ENCODE peak calls at places on chromosomes 4 and X, in nine cellular contexts. Z is tibial artery, H is OCI-LY7, P is AG04450, O is IMR-90, I is body of pancreas, B is lower lobe of right lung, U is A673, E is osteoblast. D is an unnamed sample.

GRCh38 chrX:13340182-13340791 is 20.4 kb upstream of the ATXN3L start:
- DNase-seq in Z (no peak), H (no peak), P (no peak), O (peak; percentile 2), I (no peak), B (no peak), U (no peak), E (no peak), D (no peak)

GRCh38 chr4:26751004-26751403 is 109.6 kb upstream of the STIM2 start:
- DNase-seq in Z (no peak), H (no peak), P (no peak), O (no peak), I (no peak), B (no peak), U (no peak), E (no peak), D (no peak)

GRCh38 chrX:152445926-152446325 is 5.2 kb downstream of the GABRA3 start:
- DNase-seq in Z (no peak), H (no peak), P (no peak), O (no peak), I (no peak), B (no peak), U (no peak), E (peak; percentile 11), D (no peak)

GRCh38 chrX:115679460-115679859 is 118.5 kb downstream of the PLS3 start:
- DNase-seq in Z (no peak), H (no peak), P (no peak), O (peak; percentile 39), I (no peak), B (no peak), U (peak; percentile 67), E (peak; percentile 77), D (no peak)

GRCh38 chr4:140637836-140638235 is 69.1 kb upstream of the UCP1 start:
- DNase-seq in Z (no peak), H (peak; percentile 85), P (no peak), O (no peak), I (no peak), B (no peak), U (peak; percentile 59), E (no peak), D (no peak)

GRCh38 chr4:76640252-76640925 is 205.4 kb downstream of the SHROOM3 start:
- DNase-seq in Z (no peak), H (no peak), P (no peak), O (no peak), I (no peak), B (peak; percentile 77), U (no peak), E (no peak), D (no peak)

GRCh38 chr4:176187610-176188009 is 7.8 kb downstream of the SPATA4 start:
- DNase-seq in Z (no peak), H (no peak), P (no peak), O (peak; percentile 66), I (no peak), B (no peak), U (no peak), E (no peak), D (no peak)

GRCh38 chr4:1202526-1203378 is 30.4 kb upstream of the SPON2 start:
- DNase-seq in Z (peak; percentile 63), H (no peak), P (no peak), O (no peak), I (peak; percentile 9), B (no peak), U (no peak), E (peak; percentile 62), D (no peak)

GRCh38 chr4:53716471-53717063 is 125.3 kb upstream of the LNX1 start:
- DNase-seq in Z (no peak), H (no peak), P (no peak), O (no peak), I (no peak), B (no peak), U (no peak), E (no peak), D (no peak)

GRCh38 chr4:186623546-186623945 is 68.2 kb upstream of the MTNR1A start:
- DNase-seq in Z (no peak), H (no peak), P (no peak), O (no peak), I (no peak), B (no peak), U (no peak), E (no peak), D (no peak)

GRCh38 chr4:83124079-83124780 is 9.7 kb upstream of the PLAC8 start:
- DNase-seq in Z (no peak), H (no peak), P (no peak), O (peak; percentile 2), I (no peak), B (no peak), U (no peak), E (no peak), D (no peak)

GRCh38 chr4:109657854-109658253 is 45.4 kb downstream of the CASP6 start:
- DNase-seq in Z (no peak), H (no peak), P (no peak), O (no peak), I (no peak), B (no peak), U (no peak), E (no peak), D (no peak)

GRCh38 chr4:15469402-15470148 is at the start of gene CC2D2A:
- DNase-seq in Z (no peak), H (no peak), P (no peak), O (peak; percentile 69), I (peak; percentile 13), B (no peak), U (no peak), E (peak; percentile 41), D (no peak)

GRCh38 chr4:7651461-7651921 is 216.8 kb upstream of the PSAPL1 start:
- DNase-seq in Z (no peak), H (no peak), P (no peak), O (peak; percentile 19), I (no peak), B (peak; percentile 49), U (no peak), E (no peak), D (no peak)

GRCh38 chr4:124530464-124531077 is 182.0 kb downstream of the ANKRD50 start:
- DNase-seq in Z (no peak), H (no peak), P (no peak), O (peak; percentile 55), I (no peak), B (no peak), U (no peak), E (no peak), D (no peak)

GRCh38 chr4:75434105-75434504 is 80.1 kb downstream of the RCHY1 start:
- DNase-seq in Z (no peak), H (no peak), P (no peak), O (no peak), I (no peak), B (no peak), U (no peak), E (no peak), D (no peak)

GRCh38 chr4:78566834-78567501 is 15.4 kb downstream of the ANXA3 start:
- DNase-seq in Z (no peak), H (no peak), P (no peak), O (no peak), I (no peak), B (no peak), U (no peak), E (no peak), D (no peak)

GRCh38 chr4:127501103-127501502 is 131.7 kb upstream of the INTU start:
- DNase-seq in Z (no peak), H (no peak), P (no peak), O (peak; percentile 42), I (no peak), B (no peak), U (no peak), E (no peak), D (no peak)

GRCh38 chr4:150033937-150034336 is 44.3 kb upstream of the DCLK2 start:
- DNase-seq in Z (no peak), H (no peak), P (peak; percentile 66), O (peak; percentile 87), I (peak; percentile 85), B (no peak), U (peak; percentile 33), E (no peak), D (no peak)

GRCh38 chr4:22897520-22898108 is 204.9 kb downstream of the GBA3 start:
- DNase-seq in Z (no peak), H (peak; percentile 27), P (no peak), O (peak; percentile 5), I (peak; percentile 19), B (no peak), U (peak; percentile 28), E (peak; percentile 43), D (no peak)

GRCh38 chr4:18931643-18932373 is 910.3 kb upstream of the LCORL start:
- DNase-seq in Z (no peak), H (no peak), P (no peak), O (no peak), I (no peak), B (no peak), U (no peak), E (no peak), D (no peak)
- H3K9me3 ChIP-seq in Z (no peaks in the 10 kb centered on the region), H (peaks cover 30% of the 10 kb centered on the region), P (no peaks in the 10 kb centered on the region), O (no peaks in the 10 kb centered on the region), I (no peaks in the 10 kb centered on the region), B (no peaks in the 10 kb centered on the region), U (no peaks in the 10 kb centered on the region), E (no peaks in the 10 kb centered on the region), D (no peaks in the 10 kb centered on the region)

GRCh38 chr4:151143162-151143561 is 43.7 kb downstream of the RPS3A start:
- DNase-seq in Z (no peak), H (no peak), P (no peak), O (no peak), I (no peak), B (no peak), U (no peak), E (peak; percentile 41), D (no peak)
- H3K9me3 ChIP-seq in Z (no peaks in the 10 kb centered on the region), H (no peaks in the 10 kb centered on the region), P (no peaks in the 10 kb centered on the region), O (no peaks in the 10 kb centered on the region), I (no peaks in the 10 kb centered on the region), B (no peaks in the 10 kb centered on the region), U (no peaks in the 10 kb centered on the region), E (no peaks in the 10 kb centered on the region), D (no peaks in the 10 kb centered on the region)

DNA sequence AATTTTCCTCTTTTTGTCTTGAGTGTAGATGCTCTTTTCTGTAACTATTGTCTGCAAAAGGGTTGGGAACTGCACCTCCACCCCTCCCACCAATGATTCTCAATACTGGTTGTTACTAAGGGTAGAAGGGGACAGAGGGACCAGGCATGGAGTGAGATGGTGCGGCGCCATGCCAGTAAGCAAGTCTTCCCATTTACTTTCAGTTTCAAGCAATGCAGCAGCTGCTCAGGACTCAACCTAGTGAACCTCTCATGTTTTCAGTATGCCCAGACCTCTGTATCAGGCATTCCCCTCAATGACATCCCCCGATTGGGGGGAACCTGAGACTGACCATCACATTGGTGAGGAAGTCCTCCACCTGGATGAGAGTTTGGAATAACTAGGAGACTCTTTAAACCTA is 41.5 kb downstream of the ZNF81 start:
- DNase-seq in Z (no peak), H (no peak), P (no peak), O (no peak), I (no peak), B (no peak), U (no peak), E (no peak), D (no peak)
- H3K9me3 ChIP-seq in Z (no peaks in the 10 kb centered on the region), H (no peaks in the 10 kb centered on the region), P (no peaks in the 10 kb centered on the region), O (no peaks in the 10 kb centered on the region), I (no peaks in the 10 kb centered on the region), B (no peaks in the 10 kb centered on the region), U (peaks cover 4% of the 10 kb centered on the region), E (no peaks in the 10 kb centered on the region), D (no peaks in the 10 kb centered on the region)

DNA sequence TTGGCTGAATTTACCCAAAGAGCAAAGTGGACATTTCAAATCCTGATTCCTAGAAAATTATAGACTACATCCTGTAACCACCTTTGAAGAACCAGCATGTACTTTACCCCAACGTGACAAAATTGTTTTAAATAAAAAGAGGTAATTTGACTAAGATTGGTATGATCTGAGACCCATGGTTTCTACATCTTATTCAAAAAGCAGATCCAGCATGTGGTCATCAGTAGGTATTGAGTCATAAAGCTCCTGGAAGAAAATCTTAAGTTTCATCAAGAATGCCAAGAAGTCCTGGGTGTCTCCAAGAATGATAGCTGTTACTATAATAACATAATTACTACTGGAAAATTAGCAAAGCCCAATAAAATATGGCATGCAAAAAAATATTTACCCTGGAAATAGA is 61.8 kb downstream of the NFKB1 start:
- DNase-seq in Z (no peak), H (no peak), P (no peak), O (peak; percentile 48), I (no peak), B (no peak), U (no peak), E (no peak), D (no peak)
- H3K9me3 ChIP-seq in Z (no peaks in the 10 kb centered on the region), H (no peaks in the 10 kb centered on the region), P (no peaks in the 10 kb centered on the region), O (no peaks in the 10 kb centered on the region), I (no peaks in the 10 kb centered on the region), B (no peaks in the 10 kb centered on the region), U (no peaks in the 10 kb centered on the region), E (no peaks in the 10 kb centered on the region), D (no peaks in the 10 kb centered on the region)